ENCODE peak calls at places on chromosomes 5 and 9, in four cellular contexts. D, G, C and B are unnamed samples. For H3K4me1, the result is how much of the 10 kb centered on the place peaks cover.

GRCh38 chr9:126516561-126516935 is 97.2 kb upstream of the LMX1B start:
- DNase-seq in C (no peak), G (no peak), D (no peak), B (no peak)

GRCh38 chr9:78893758-78894157 is 596.8 kb downstream of the PSAT1 start:
- DNase-seq in C (no peak), D (no peak), G (no peak), B (no peak)

GRCh38 chr5:156779436-156779835 is 70.7 kb upstream of the PPP1R2B start:
- DNase-seq in C (no peak), D (no peak), G (no peak), B (no peak)

GRCh38 chr9:91857831-91858669 is 92.0 kb downstream of the ROR2 start:
- DNase-seq in G (no peak), C (peak), D (no peak), B (no peak)

GRCh38 chr5:9483251-9483650 is 62.6 kb downstream of the SEMA5A start:
- DNase-seq in G (no peak), C (no peak), D (no peak), B (no peak)

GRCh38 chr9:117169089-117169488 is 245.8 kb downstream of the ASTN2 start:
- DNase-seq in G (no peak), D (no peak), C (no peak), B (no peak)

GRCh38 chr5:71475788-71476384 is 20.4 kb downstream of the BDP1 start:
- DNase-seq in D (no peak), C (peak), G (no peak), B (peak)

GRCh38 chr9:114382951-114383865 is 4.6 kb downstream of the AKNA start:
- DNase-seq in C (peak), D (peak), G (no peak), B (no peak)

DNA sequence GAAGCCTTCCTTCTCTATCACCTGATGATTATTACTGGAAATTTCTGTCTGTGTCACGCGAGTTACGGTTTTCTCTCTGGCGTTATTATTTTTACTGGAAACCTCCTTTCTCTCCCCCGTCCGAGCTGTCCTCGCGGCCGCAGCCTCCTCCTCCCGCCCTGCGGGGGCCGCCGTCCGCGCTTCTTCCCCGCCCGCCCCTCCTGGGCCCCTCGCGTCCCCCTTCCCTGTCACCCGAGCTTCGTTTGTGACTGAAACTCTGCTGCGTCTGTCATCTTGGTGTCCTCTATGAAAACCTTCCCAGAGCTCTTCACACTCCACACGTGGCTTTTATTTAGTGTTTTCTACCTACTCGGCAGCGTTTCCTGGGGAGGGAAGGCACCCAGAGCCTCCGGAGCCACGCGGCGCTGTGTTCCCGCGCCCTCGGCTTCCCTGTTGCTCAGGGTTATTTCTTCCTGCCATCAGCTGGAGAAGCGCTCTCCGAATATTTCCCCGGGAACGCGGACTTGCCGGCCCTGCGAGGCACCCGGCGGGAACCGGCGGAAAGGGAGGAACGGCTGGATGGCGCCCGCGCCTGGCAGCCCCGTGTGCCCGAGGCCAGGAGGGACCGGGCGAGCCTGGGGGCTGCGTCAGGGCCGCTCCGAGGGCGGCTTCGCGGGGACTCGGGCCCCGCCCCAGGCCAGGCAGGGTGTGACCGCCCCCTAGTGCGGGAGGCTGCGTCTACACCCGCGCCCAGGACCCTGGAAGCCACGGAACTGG is 33.9 kb downstream of the TRIP13 start:
- DNase-seq in D (peak), C (peak), G (peak), B (no peak)
- H3K4me3 ChIP-seq in D (peak), C (peak), G (peak), B (no peak)

GRCh38 chr9:111895996-111896941 is at the start of gene UGCG:
- DNase-seq in G (no peak), D (peak), C (peak), B (peak)

GRCh38 chr9:111897831-111898144 is 1.2 kb downstream of the UGCG start:
- DNase-seq in D (no peak), C (no peak), G (no peak), B (peak)

GRCh38 chr9:111900081-111900805 is 3.6 kb downstream of the UGCG start:
- DNase-seq in C (no peak), G (no peak), D (no peak), B (no peak)

GRCh38 chr9:111896942-111897830 is 572 bp downstream of the UGCG start:
- DNase-seq in D (peak), C (no peak), G (no peak), B (peak)

GRCh38 chr9:111898331-111899096 is 1.9 kb downstream of the UGCG start:
- DNase-seq in G (no peak), C (no peak), D (no peak), B (no peak)
- H3K4me1 ChIP-seq in G (under half), C (under half), D (under half), B (under half)

GRCh38 chr5:14440223-14440597 is 141.4 kb upstream of the OTULINL start:
- DNase-seq in C (peak), D (no peak), G (no peak), B (no peak)
- H3K4me3 ChIP-seq in C (no peak), D (peak), G (peak), B (no peak)

DNA sequence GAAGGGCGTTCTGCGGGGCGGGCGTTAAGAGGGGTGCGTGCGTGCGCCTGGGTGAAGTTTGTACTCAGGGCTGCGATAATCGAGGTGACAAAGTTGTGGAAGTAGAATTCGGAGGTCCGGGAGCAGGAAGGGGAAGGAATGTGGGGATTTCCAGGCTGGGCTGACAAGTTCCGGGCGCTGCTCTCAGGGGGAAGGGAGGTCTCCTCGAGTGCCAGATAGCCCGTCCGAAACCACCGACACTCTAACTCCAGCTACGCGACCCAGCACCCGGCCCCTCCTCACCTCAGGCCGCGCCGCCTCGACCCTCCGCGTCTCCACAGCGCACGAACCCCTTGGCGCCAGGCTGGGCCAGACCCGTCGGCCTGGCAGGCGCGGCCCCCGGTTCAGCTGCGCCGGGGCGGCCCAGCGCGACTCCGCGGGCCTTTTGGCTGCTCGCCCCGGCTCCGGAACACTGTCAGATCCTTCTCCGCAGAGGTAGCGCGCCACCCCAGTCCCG is at the start of gene IL6ST:
- DNase-seq in C (no peak), G (no peak), D (no peak), B (peak)
- H3K4me1 ChIP-seq in C (under half), G (half or more), D (under half), B (under half)

DNA sequence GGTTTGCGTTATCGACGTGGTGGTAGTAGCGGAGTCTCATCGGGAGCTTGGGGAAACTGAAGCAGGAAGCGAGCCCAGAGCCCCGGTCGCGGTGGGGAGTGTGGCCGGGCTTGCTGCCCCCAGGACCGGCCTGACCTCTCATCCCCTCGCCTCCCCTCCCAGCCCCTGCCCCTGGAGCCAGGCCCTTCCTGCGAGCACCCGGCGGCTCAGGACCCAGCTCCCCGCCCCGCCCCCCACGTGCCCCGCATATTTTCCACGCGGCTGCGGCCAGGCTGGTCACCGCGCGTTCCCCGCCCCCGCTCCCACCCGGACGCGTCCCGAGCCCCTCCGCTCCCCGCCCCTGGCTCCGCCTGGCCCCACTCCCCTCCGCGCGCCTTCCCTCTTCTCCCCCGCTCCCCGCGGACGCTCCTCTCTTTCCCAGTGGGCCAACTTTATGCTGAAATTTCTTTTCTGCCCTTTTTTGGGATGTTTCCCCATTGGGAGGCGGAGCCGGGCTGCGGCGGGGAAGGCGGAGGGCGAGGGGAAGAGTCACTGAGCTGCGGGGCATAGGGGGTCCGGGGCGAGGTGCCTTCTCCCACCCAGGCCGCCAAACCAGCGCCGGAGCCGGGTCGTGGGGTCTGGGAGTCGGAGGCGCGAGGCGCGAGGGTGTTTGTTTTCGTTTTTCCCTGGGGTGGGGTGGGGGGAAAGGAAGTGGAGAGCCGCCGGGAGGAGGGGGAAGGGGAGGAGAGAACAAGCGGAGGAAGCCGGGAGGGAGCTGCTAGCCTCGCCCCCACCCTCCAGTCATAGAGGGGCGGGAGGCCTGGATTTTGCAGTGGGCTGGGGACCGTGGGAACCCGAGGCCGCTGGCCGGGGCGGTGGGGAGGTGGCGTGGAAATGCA is 961 bp upstream of the TPM2 start:
- DNase-seq in C (peak), D (peak), G (no peak), B (peak)
- H3K4me3 ChIP-seq in C (peak), D (peak), G (peak), B (peak)

DNA sequence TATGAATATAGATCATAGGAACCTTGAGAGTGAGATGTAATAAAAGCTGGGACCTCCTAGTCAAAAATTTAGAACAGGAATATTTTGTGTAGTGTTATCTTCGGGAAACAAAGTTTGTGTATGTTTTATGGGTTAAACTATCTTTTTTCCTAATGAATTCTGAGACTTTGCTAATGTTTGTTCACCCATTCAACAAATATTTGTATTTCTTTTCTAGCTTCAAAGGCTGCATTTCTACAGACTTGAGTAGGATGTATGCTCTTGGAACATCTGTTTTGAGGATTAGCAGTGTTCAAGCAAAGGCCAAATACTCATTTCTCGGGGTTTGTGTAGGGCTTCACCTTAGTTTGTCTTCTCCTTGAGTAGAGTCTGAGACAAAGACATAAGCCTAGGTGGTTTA is 16.2 kb downstream of the NDUFS4 start:
- DNase-seq in G (no peak), D (no peak), C (no peak), B (no peak)
- H3K4me1 ChIP-seq in G (under half), D (under half), C (under half), B (under half)

GRCh38 chr5:56459978-56460377 is 226.8 kb upstream of the ANKRD55 start:
- DNase-seq in G (no peak), D (no peak), C (no peak), B (no peak)
- H3K4me3 ChIP-seq in G (no peak), D (no peak), C (no peak), B (no peak)

GRCh38 chr5:151213803-151214613 is 9.9 kb downstream of the CCDC69 start:
- DNase-seq in G (no peak), C (no peak), D (peak), B (peak)
- H3K4me1 ChIP-seq in G (half or more), C (under half), D (half or more), B (under half)